ENCODE peak calls at places on chromosomes 5 and 9, in six cellular contexts. One of them, this sample, is unnamed.
A peak's percentile ranks its signal among the peaks of the same experiment; 100 is the strongest.

GRCh38 chr5:62606878-62607277 is 28.3 kb downstream of the LRRC70 start:
- DNase-seq in Peyer's patch: no peak
- DNase-seq in cardiac muscle cell: peak; percentile 85
- DNase-seq in right lobe of liver: no peak
- DNase-seq in IMR-90: peak; percentile 57
- DNase-seq in GM23338: no peak
- DNase-seq in this sample: no peak

GRCh38 chr5:36215910-36216309 is 25.8 kb downstream of the NADK2 start:
- DNase-seq in IMR-90: no peak
- DNase-seq in GM23338: no peak
- DNase-seq in Peyer's patch: no peak
- DNase-seq in cardiac muscle cell: peak; percentile 27
- DNase-seq in right lobe of liver: no peak
- DNase-seq in this sample: no peak

GRCh38 chr9:63859475-63860215 is 1425.4 kb downstream of the FOXD4L5 start:
- DNase-seq in right lobe of liver: peak; percentile 45
- DNase-seq in GM23338: no peak
- DNase-seq in Peyer's patch: no peak
- DNase-seq in cardiac muscle cell: peak; percentile 38
- DNase-seq in IMR-90: no peak
- DNase-seq in this sample: peak; percentile 1

GRCh38 chr9:88672874-88673695 is 138.1 kb downstream of the NXNL2 start:
- DNase-seq in cardiac muscle cell: no peak
- DNase-seq in IMR-90: no peak
- DNase-seq in Peyer's patch: no peak
- DNase-seq in GM23338: peak; percentile 50
- DNase-seq in right lobe of liver: no peak
- DNase-seq in this sample: no peak

GRCh38 chr5:90849939-90850338 is 291.3 kb downstream of the ADGRV1 start:
- DNase-seq in cardiac muscle cell: no peak
- DNase-seq in IMR-90: no peak
- DNase-seq in Peyer's patch: no peak
- DNase-seq in GM23338: no peak
- DNase-seq in right lobe of liver: no peak
- DNase-seq in this sample: no peak

GRCh38 chr5:40359093-40359492 is 320.6 kb upstream of the PTGER4 start:
- DNase-seq in IMR-90: no peak
- DNase-seq in GM23338: no peak
- DNase-seq in cardiac muscle cell: no peak
- DNase-seq in Peyer's patch: no peak
- DNase-seq in right lobe of liver: no peak
- DNase-seq in this sample: no peak

GRCh38 chr9:87469833-87470465 is 27.7 kb upstream of the DAPK1 start:
- DNase-seq in cardiac muscle cell: no peak
- DNase-seq in right lobe of liver: no peak
- DNase-seq in Peyer's patch: no peak
- DNase-seq in GM23338: no peak
- DNase-seq in IMR-90: no peak
- DNase-seq in this sample: no peak

GRCh38 chr9:134268308-134268724 is 57.9 kb upstream of the RXRA start:
- DNase-seq in Peyer's patch: peak; percentile 81
- DNase-seq in cardiac muscle cell: no peak
- DNase-seq in IMR-90: peak; percentile 16
- DNase-seq in GM23338: no peak
- DNase-seq in right lobe of liver: no peak
- DNase-seq in this sample: no peak

GRCh38 chr5:43243270-43243669 is 51.2 kb downstream of the NIM1K start:
- DNase-seq in Peyer's patch: no peak
- DNase-seq in cardiac muscle cell: no peak
- DNase-seq in right lobe of liver: no peak
- DNase-seq in GM23338: no peak
- DNase-seq in IMR-90: no peak
- DNase-seq in this sample: no peak

GRCh38 chr5:132747693-132748440 is 641 bp downstream of the CCNI2 start:
- DNase-seq in IMR-90: no peak
- DNase-seq in GM23338: peak; percentile 63
- DNase-seq in Peyer's patch: peak; percentile 48
- DNase-seq in right lobe of liver: no peak
- DNase-seq in cardiac muscle cell: no peak
- DNase-seq in this sample: no peak

GRCh38 chr9:109166771-109167601 is at the start of gene FRRS1L:
- DNase-seq in right lobe of liver: no peak
- DNase-seq in GM23338: peak; percentile 71
- DNase-seq in cardiac muscle cell: peak; percentile 16
- DNase-seq in Peyer's patch: no peak
- DNase-seq in IMR-90: no peak
- DNase-seq in this sample: no peak

GRCh38 chr9:124021385-124021769 is 9.8 kb downstream of the LHX2 start:
- DNase-seq in right lobe of liver: no peak
- DNase-seq in IMR-90: no peak
- DNase-seq in cardiac muscle cell: no peak
- DNase-seq in Peyer's patch: no peak
- DNase-seq in GM23338: no peak
- DNase-seq in this sample: no peak
- H3K27me3 ChIP-seq in right lobe of liver: peaks cover 23% of the 10 kb centered on the region
- H3K27me3 ChIP-seq in IMR-90: peaks cover 86% of the 10 kb centered on the region
- H3K27me3 ChIP-seq in cardiac muscle cell: peaks cover 99% of the 10 kb centered on the region
- H3K27me3 ChIP-seq in Peyer's patch: no peaks in the 10 kb centered on the region
- H3K27me3 ChIP-seq in GM23338: peaks cover 87% of the 10 kb centered on the region
- H3K27me3 ChIP-seq in this sample: peaks cover 66% of the 10 kb centered on the region

DNA sequence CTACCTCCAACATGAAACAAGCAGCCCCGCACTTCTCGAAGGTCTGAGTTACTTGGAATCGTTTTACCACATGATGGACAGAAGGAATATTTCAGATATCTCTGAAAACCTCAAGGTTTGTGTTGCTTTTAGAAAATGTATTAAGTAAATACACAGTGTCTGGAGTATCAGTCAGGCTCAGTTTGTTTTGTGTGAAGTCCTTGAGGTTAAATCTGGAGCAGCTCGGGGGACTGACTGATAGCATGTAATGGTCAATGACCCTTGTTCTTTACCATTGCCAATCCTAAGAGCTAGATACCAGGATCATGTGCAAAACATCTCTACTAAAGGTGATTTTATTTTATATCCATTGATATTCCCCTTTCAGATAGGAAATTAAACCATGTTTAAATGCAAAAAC is 26.9 kb upstream of the LNPEP start:
- DNase-seq in Peyer's patch: no peak
- DNase-seq in right lobe of liver: no peak
- DNase-seq in GM23338: no peak
- DNase-seq in cardiac muscle cell: no peak
- DNase-seq in IMR-90: no peak
- DNase-seq in this sample: no peak
- H3K4me3 ChIP-seq in Peyer's patch: no peak overlapping the region
- H3K4me3 ChIP-seq in right lobe of liver: no peak overlapping the region
- H3K4me3 ChIP-seq in GM23338: no peak overlapping the region
- H3K4me3 ChIP-seq in cardiac muscle cell: no peak overlapping the region
- H3K4me3 ChIP-seq in IMR-90: no peak overlapping the region
- H3K4me3 ChIP-seq in this sample: no peak overlapping the region

DNA sequence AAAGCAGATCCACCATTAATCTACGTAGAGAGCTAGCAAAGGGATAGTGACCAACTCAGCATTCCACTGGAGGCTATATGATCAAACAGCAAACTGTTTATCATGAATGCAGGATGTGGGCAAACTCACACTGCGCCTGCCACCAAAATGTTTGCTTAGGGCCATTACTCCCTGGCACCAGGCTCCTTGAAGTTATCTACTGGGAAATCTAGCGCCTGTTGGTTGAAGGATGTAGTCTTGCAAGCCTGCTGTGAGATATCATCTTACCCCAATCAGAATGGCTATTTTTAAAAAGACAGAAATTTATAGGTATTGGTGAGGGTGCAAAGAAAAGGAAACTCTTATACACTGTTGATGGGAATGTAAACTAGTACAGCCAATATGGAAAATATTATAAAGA is 332.5 kb upstream of the RPS23 start:
- DNase-seq in IMR-90: no peak
- DNase-seq in right lobe of liver: no peak
- DNase-seq in Peyer's patch: no peak
- DNase-seq in cardiac muscle cell: no peak
- DNase-seq in GM23338: no peak
- DNase-seq in this sample: no peak
- TF ChIP-seq CTCF in IMR-90: no peak
- TF ChIP-seq CTCF in right lobe of liver: no peak
- TF ChIP-seq CTCF in Peyer's patch: no peak
- TF ChIP-seq CTCF in cardiac muscle cell: no peak
- TF ChIP-seq CTCF in GM23338: no peak
- TF ChIP-seq CTCF in this sample: no peak

GRCh38 chr5:10533218-10533617 is 30.7 kb upstream of the ANKRD33B start:
- DNase-seq in cardiac muscle cell: no peak
- DNase-seq in right lobe of liver: no peak
- DNase-seq in GM23338: peak; percentile 78
- DNase-seq in IMR-90: no peak
- DNase-seq in Peyer's patch: no peak
- DNase-seq in this sample: no peak
- H3K27me3 ChIP-seq in cardiac muscle cell: no peaks in the 10 kb centered on the region
- H3K27me3 ChIP-seq in right lobe of liver: no peaks in the 10 kb centered on the region
- H3K27me3 ChIP-seq in GM23338: no peaks in the 10 kb centered on the region
- H3K27me3 ChIP-seq in IMR-90: no peaks in the 10 kb centered on the region
- H3K27me3 ChIP-seq in Peyer's patch: no peaks in the 10 kb centered on the region
- H3K27me3 ChIP-seq in this sample: peaks cover 2% of the 10 kb centered on the region

GRCh38 chr9:20616808-20617207 is 5.5 kb downstream of the MLLT3 start:
- DNase-seq in IMR-90: no peak
- DNase-seq in Peyer's patch: no peak
- DNase-seq in right lobe of liver: no peak
- DNase-seq in GM23338: no peak
- DNase-seq in cardiac muscle cell: no peak
- DNase-seq in this sample: no peak

GRCh38 chr9:20621553-20622329 is 558 bp downstream of the MLLT3 start:
- DNase-seq in GM23338: peak; percentile 68
- DNase-seq in Peyer's patch: peak; percentile 61
- DNase-seq in IMR-90: peak; percentile 70
- DNase-seq in right lobe of liver: peak; percentile 70
- DNase-seq in cardiac muscle cell: peak; percentile 85
- DNase-seq in this sample: no peak

GRCh38 chr9:20618361-20618799 is 3.9 kb downstream of the MLLT3 start:
- DNase-seq in right lobe of liver: no peak
- DNase-seq in Peyer's patch: no peak
- DNase-seq in IMR-90: peak; percentile 77
- DNase-seq in cardiac muscle cell: peak; percentile 81
- DNase-seq in GM23338: no peak
- DNase-seq in this sample: peak; percentile 92

GRCh38 chr9:20620658-20621552 is 1.4 kb downstream of the MLLT3 start:
- DNase-seq in GM23338: peak; percentile 43
- DNase-seq in IMR-90: peak; percentile 53
- DNase-seq in Peyer's patch: peak; percentile 32
- DNase-seq in right lobe of liver: peak; percentile 47
- DNase-seq in cardiac muscle cell: peak; percentile 48
- DNase-seq in this sample: no peak

DNA sequence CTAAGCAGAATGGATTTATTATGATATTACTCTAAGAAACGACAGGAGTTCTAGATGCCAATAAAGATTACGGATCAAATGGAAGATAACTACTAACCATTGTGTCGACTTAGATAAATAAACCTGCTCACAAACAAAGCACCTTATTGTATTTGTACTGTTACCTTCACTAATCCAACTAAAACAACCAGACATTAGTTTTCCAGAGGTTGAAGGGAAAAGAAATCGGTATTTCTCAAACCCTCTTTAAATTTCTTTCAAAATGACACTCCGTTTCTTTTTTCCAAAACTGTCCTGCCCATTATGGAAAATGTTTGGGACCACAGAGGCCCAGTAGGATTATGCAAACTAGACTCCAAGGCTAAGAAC is 2.8 kb downstream of the MLLT3 start:
- DNase-seq in Peyer's patch: no peak
- DNase-seq in cardiac muscle cell: no peak
- DNase-seq in right lobe of liver: no peak
- DNase-seq in IMR-90: no peak
- DNase-seq in GM23338: no peak
- DNase-seq in this sample: no peak
- H3K4me3 ChIP-seq in Peyer's patch: peak overlapping the region; percentile 98
- H3K4me3 ChIP-seq in cardiac muscle cell: peak overlapping the region; percentile 81
- H3K4me3 ChIP-seq in right lobe of liver: no peak overlapping the region
- H3K4me3 ChIP-seq in IMR-90: peak overlapping the region; percentile 93
- H3K4me3 ChIP-seq in GM23338: peak overlapping the region; percentile 86
- H3K4me3 ChIP-seq in this sample: no peak overlapping the region

DNA sequence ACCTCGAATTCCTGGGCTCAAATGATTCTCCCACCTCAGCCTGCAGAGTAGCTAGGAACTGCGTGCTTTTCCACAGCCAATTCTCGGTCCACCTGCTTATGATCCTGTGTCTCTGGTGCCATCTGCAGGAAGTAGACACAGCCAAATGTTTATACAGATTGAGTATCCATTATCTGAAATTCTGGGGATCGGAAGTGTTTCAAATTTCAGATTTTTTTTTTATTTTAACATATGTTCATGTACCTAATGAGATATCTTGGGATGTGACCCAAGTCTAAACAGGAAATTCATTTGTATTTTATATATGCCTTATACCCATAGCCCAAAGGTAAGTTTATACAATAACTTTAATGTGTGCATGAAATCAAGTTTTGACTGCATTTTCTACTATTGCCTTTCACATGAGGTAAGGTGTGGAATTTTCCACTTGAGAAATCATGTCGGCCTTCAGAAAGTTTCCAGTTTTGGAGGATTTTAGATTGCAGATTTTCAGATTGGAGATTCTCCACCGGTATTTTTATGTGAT is 89.5 kb downstream of the ESM1 start:
- DNase-seq in right lobe of liver: peak; percentile 51
- DNase-seq in IMR-90: peak; percentile 68
- DNase-seq in cardiac muscle cell: peak; percentile 78
- DNase-seq in Peyer's patch: no peak
- DNase-seq in GM23338: peak; percentile 56
- DNase-seq in this sample: peak; percentile 59
- TF ChIP-seq CTCF in right lobe of liver: peak; percentile 61
- TF ChIP-seq CTCF in IMR-90: peak; percentile 72
- TF ChIP-seq CTCF in cardiac muscle cell: peak; percentile 62
- TF ChIP-seq CTCF in Peyer's patch: peak; percentile 27
- TF ChIP-seq CTCF in GM23338: peak; percentile 52
- TF ChIP-seq CTCF in this sample: peak; percentile 52

This sample was measured in bronchial epithelial cell.